ENCODE peak calls at places on chromosomes 3 and 15, in eight cellular contexts. C is choroid plexus epithelial cell, P is cardiac muscle cell, Y is Caco-2, A is thoracic aorta, D is kidney, U is uterus, H is gastrocnemius medialis. V is an unnamed sample.

GRCh38 chr15:74302821-74303359 is 64.6 kb downstream of the CYP11A1 start:
- DNase-seq in C (peak; percentile 53), P (peak; percentile 50), Y (peak; percentile 66), A (no peak), D (no peak), U (peak; percentile 43), H (no peak), V (peak; percentile 44)

GRCh38 chr15:99096894-99097426 is 7.9 kb upstream of the SYNM start:
- DNase-seq in C (no peak), P (peak; percentile 17), Y (no peak), A (no peak), D (no peak), U (no peak), H (peak; percentile 47), V (no peak)

GRCh38 chr15:30992465-30992864 is 1.0 kb upstream of the MTMR10 start:
- DNase-seq in C (no peak), P (no peak), Y (peak; percentile 23), A (no peak), D (no peak), U (no peak), H (peak; percentile 31), V (no peak)

GRCh38 chr3:58388550-58389061 is 45.0 kb downstream of the PDHB start:
- DNase-seq in C (peak; percentile 76), P (peak; percentile 67), Y (no peak), A (no peak), D (no peak), U (no peak), H (no peak), V (peak; percentile 72)

GRCh38 chr3:149388001-149388435 is 10.6 kb upstream of the TM4SF1 start:
- DNase-seq in C (peak; percentile 85), P (peak; percentile 82), Y (no peak), A (no peak), D (no peak), U (no peak), H (no peak), V (peak; percentile 91)

GRCh38 chr3:16239776-16240175 is 25.0 kb downstream of the DPH3 start:
- DNase-seq in C (no peak), P (peak; percentile 52), Y (no peak), A (no peak), D (no peak), U (no peak), H (no peak), V (peak; percentile 28)

GRCh38 chr3:178536271-178537079 is at the start of gene KCNMB2:
- DNase-seq in C (peak; percentile 34), P (peak; percentile 42), Y (peak; percentile 3), A (no peak), D (no peak), U (no peak), H (no peak), V (peak; percentile 29)

GRCh38 chr3:14358426-14359211 is 43.8 kb upstream of the SLC6A6 start:
- DNase-seq in C (peak; percentile 60), P (peak; percentile 86), Y (no peak), A (no peak), D (no peak), U (peak; percentile 88), H (no peak), V (peak; percentile 51)

GRCh38 chr3:197456271-197457091 is 99.3 kb downstream of the BDH1 start:
- DNase-seq in C (peak; percentile 95), P (peak; percentile 96), Y (peak; percentile 89), A (peak; percentile 37), D (peak; percentile 97), U (peak; percentile 81), H (peak; percentile 55), V (peak; percentile 91)

GRCh38 chr3:129398803-129399144 is 29.7 kb downstream of the EFCAB12 start:
- DNase-seq in C (peak; percentile 36), P (peak; percentile 32), Y (peak; percentile 29), A (no peak), D (no peak), U (no peak), H (no peak), V (no peak)

GRCh38 chr15:88949734-88950400 is 36.7 kb upstream of the MFGE8 start:
- DNase-seq in C (no peak), P (no peak), Y (no peak), A (no peak), D (no peak), U (no peak), H (no peak), V (no peak)

GRCh38 chr3:64203969-64204632 is 21.2 kb downstream of the PRICKLE2 start:
- DNase-seq in C (no peak), P (no peak), Y (no peak), A (no peak), D (no peak), U (no peak), H (no peak), V (no peak)

GRCh38 chr3:106210923-106211322 is 342.1 kb upstream of the CBLB start:
- DNase-seq in C (no peak), P (no peak), Y (no peak), A (no peak), D (no peak), U (no peak), H (no peak), V (no peak)

GRCh38 chr3:45541326-45542321 is 52.9 kb upstream of the LIMD1 start:
- DNase-seq in C (no peak), P (no peak), Y (no peak), A (no peak), D (no peak), U (no peak), H (no peak), V (no peak)

GRCh38 chr3:187987919-187988318 is 166.0 kb upstream of the LPP start:
- DNase-seq in C (no peak), P (no peak), Y (no peak), A (no peak), D (no peak), U (no peak), H (no peak), V (no peak)

GRCh38 chr15:69384626-69385025 is 29.5 kb upstream of the KIF23 start:
- DNase-seq in C (no peak), P (no peak), Y (no peak), A (no peak), D (no peak), U (no peak), H (no peak), V (no peak)

GRCh38 chr15:75695206-75695605 is 17.4 kb downstream of the CSPG4 start:
- DNase-seq in C (no peak), P (no peak), Y (no peak), A (no peak), D (no peak), U (no peak), H (no peak), V (no peak)

GRCh38 chr15:80105193-80105984 is 45.9 kb downstream of the ZFAND6 start:
- DNase-seq in C (peak; percentile 57), P (peak; percentile 47), Y (no peak), A (no peak), D (no peak), U (no peak), H (no peak), V (peak; percentile 53)

GRCh38 chr15:41501191-41501917 is 7.7 kb downstream of the ITPKA start:
- DNase-seq in C (no peak), P (no peak), Y (no peak), A (no peak), D (no peak), U (no peak), H (no peak), V (no peak)

DNA sequence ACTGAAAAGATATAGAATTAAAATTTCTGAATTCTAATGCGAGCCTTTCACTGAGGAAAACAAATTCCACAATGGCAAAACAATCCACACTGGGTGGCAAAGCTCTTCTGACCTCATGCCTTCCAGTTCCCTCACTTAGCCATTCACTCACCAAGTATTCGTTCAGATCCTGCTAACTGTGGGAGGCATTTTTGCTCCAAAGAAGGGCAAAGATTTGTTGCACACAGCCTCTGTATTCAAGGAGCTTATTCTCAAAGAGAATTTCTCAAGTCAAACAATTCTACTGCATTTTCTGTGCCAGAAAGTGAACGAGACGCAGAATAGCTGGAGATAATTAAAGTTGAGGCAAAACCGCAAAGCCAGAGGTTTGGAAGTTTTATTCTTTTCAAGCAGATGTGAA is 77.3 kb downstream of the CPNE4 start:
- DNase-seq in C (no peak), P (peak; percentile 51), Y (no peak), A (no peak), D (no peak), U (no peak), H (no peak), V (peak; percentile 7)
- H3K4me3 ChIP-seq in C (no peak overlapping the region), P (no peak overlapping the region), Y (no peak overlapping the region), A (no peak overlapping the region), D (no peak overlapping the region), U (no peak overlapping the region), H (no peak overlapping the region), V (no peak overlapping the region)

GRCh38 chr3:70543493-70543892 is 231.1 kb upstream of the MDFIC2 start:
- DNase-seq in C (no peak), P (peak; percentile 8), Y (no peak), A (no peak), D (no peak), U (no peak), H (no peak), V (no peak)

GRCh38 chr3:70539908-70540307 is 227.5 kb upstream of the MDFIC2 start:
- DNase-seq in C (no peak), P (no peak), Y (peak; percentile 3), A (no peak), D (no peak), U (no peak), H (no peak), V (no peak)
- TF ChIP-seq CTCF in C (peak; percentile 35), P (peak; percentile 32), Y (peak; percentile 15), A (no peak), D (no peak), U (no peak), H (no peak), V (peak; percentile 15)

DNA sequence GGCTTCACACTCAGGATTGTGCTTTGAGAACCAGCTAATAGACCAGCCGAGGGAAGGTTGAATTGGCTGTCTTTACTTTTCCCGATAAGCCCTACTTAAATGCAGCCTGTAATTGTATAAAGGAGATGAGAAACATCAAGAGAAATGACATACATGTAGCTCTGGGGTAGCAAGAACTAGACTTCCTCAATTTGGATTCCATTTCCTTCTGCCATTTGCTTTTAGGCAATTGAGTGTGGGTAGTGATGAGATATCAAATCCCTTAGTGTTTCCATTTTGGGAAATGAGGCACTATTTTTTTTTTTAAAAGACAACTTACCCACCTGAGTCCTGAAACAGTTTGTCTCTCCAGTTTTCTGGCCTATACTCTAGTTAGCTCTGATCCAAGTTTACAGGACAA is 2.2 kb downstream of the INAFM2 start:
- DNase-seq in C (no peak), P (no peak), Y (no peak), A (no peak), D (no peak), U (no peak), H (no peak), V (no peak)
- H3K4me3 ChIP-seq in C (no peak overlapping the region), P (peak overlapping the region; percentile 92), Y (no peak overlapping the region), A (peak overlapping the region; percentile 87), D (no peak overlapping the region), U (no peak overlapping the region), H (no peak overlapping the region), V (peak overlapping the region; percentile 67)

DNA sequence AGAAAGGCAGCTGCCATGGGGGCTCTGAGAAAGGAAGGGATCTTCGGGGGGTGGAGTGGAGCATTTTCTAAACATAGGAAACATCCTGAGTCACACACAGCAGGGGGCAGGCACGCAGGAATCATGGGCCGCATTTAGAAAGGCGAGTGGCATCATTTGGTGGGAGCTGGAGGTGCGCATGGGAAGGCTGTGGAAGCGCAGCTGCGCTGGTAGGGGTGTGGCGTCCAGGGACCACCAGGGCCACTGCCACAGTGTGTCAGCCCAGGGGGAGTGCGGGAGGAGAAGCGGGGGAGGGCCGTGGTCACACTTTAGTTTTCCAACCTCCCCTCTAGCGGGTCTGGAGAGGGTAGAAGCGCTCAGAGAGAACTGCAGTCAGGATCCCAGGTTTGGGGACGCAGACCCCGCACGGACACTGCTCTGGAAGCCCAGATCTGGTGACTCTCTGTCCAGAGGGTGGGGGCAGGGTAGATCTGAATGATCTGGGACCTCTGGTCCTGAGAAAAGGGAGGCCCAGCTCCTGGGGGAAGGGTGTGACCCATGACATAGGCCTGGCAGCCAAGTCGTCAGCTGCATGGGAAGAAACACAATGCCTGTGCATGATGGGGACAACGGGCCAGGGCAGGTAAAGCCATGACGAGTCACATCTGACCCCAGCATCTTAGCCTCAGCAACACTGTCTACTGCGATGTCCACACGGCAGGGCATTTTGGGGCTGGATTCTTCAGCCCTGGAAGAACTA is 88.0 kb upstream of the IQSEC1 start:
- DNase-seq in C (peak; percentile 13), P (no peak), Y (no peak), A (no peak), D (peak; percentile 10), U (no peak), H (no peak), V (no peak)
- TF ChIP-seq CTCF in C (peak; percentile 26), P (no peak), Y (no peak), A (no peak), D (no peak), U (no peak), H (no peak), V (no peak)

V was measured in fibroblast of pulmonary artery.